ENCODE peak calls at places on chromosomes 13 and 19, in nine cellular contexts. L, K, U, J, M, C, Q, F and O are unnamed samples.
A peak's percentile ranks its signal among the peaks of the same experiment; 100 is the strongest.

GRCh38 chr19:7970716-7971448 is 27.4 kb upstream of the TIMM44 start:
- DNase-seq in C (no peak), L (peak; percentile 14), U (peak; percentile 92), Q (no peak), J (no peak), K (peak; percentile 52), M (no peak), F (no peak), O (peak; percentile 29)

GRCh38 chr19:11780431-11781020 is 13.7 kb downstream of the ZNF441 start:
- DNase-seq in Q (no peak), C (no peak), U (no peak), J (no peak), F (no peak), M (no peak), K (no peak), L (no peak), O (no peak)

GRCh38 chr13:72004975-72005374 is 138.0 kb upstream of the DACH1 start:
- DNase-seq in C (no peak), J (no peak), L (no peak), Q (no peak), F (no peak), M (no peak), U (no peak), K (peak; percentile 11), O (no peak)

GRCh38 chr19:19610376-19611240 is 7.9 kb downstream of the PBX4 start:
- DNase-seq in Q (no peak), J (no peak), F (no peak), M (no peak), L (no peak), C (no peak), U (peak; percentile 17), K (no peak), O (no peak)

GRCh38 chr13:97986841-97987240 is 33.4 kb downstream of the IPO5 start:
- DNase-seq in J (no peak), L (no peak), M (no peak), K (no peak), F (no peak), C (no peak), Q (no peak), U (no peak), O (no peak)

GRCh38 chr13:112450567-112451240 is 74.5 kb downstream of the SPACA7 start:
- DNase-seq in L (no peak), K (no peak), U (peak; percentile 85), F (no peak), Q (no peak), C (no peak), M (no peak), J (no peak), O (no peak)

GRCh38 chr19:40394816-40395210 is 4.8 kb upstream of the HIPK4 start:
- DNase-seq in F (no peak), C (no peak), U (peak; percentile 64), M (no peak), L (no peak), J (no peak), K (no peak), Q (no peak), O (no peak)

GRCh38 chr19:42233638-42234292 is 8.6 kb downstream of the GSK3A start:
- DNase-seq in K (no peak), C (no peak), L (no peak), U (peak; percentile 25), J (no peak), Q (no peak), F (no peak), M (no peak), O (no peak)

GRCh38 chr19:16623066-16623465 is 4.9 kb downstream of the MED26 start:
- DNase-seq in L (no peak), C (no peak), J (no peak), U (peak; percentile 17), Q (no peak), K (no peak), F (no peak), M (no peak), O (no peak)

GRCh38 chr19:52935434-52935833 is 12.2 kb upstream of the ZNF888 start:
- DNase-seq in K (peak; percentile 12), L (no peak), M (no peak), F (no peak), U (peak; percentile 65), Q (no peak), J (no peak), C (no peak), O (no peak)

GRCh38 chr19:54469496-54469934 is 3.6 kb downstream of the CDC42EP5 start:
- DNase-seq in F (no peak), M (no peak), C (no peak), Q (no peak), J (no peak), L (no peak), K (no peak), U (peak; percentile 73), O (peak; percentile 78)

GRCh38 chr19:19447536-19448237 is 42.2 kb downstream of the GATAD2A start:
- DNase-seq in U (no peak), K (no peak), Q (no peak), L (peak; percentile 62), J (no peak), C (no peak), F (no peak), M (no peak), O (no peak)

GRCh38 chr13:51318015-51318414 is 21.5 kb upstream of the SERPINE3 start:
- DNase-seq in F (no peak), J (no peak), Q (no peak), L (no peak), C (no peak), U (peak; percentile 57), K (no peak), M (no peak), O (no peak)

GRCh38 chr13:31538067-31539042 is 201.0 kb upstream of the RXFP2 start:
- DNase-seq in M (no peak), U (no peak), Q (peak; percentile 58), C (no peak), L (no peak), K (peak; percentile 65), J (no peak), F (no peak), O (peak; percentile 25)

GRCh38 chr13:33676700-33677048 is 141.3 kb upstream of the RFC3 start:
- DNase-seq in J (peak; percentile 65), C (no peak), K (peak; percentile 61), L (peak; percentile 2), F (no peak), U (peak; percentile 95), M (no peak), Q (peak; percentile 63), O (peak; percentile 70)

GRCh38 chr13:110944121-110944967 is 29.5 kb upstream of the ANKRD10 start:
- DNase-seq in J (peak; percentile 36), U (peak; percentile 89), K (peak; percentile 52), F (no peak), Q (peak; percentile 74), M (no peak), C (no peak), L (no peak), O (no peak)

GRCh38 chr13:43933378-43933777 is 53.7 kb downstream of the LACC1 start:
- DNase-seq in L (no peak), K (no peak), F (no peak), M (no peak), U (no peak), Q (no peak), J (no peak), C (no peak), O (no peak)

GRCh38 chr19:46065486-46065885 is 24.7 kb upstream of the IGFL4 start:
- DNase-seq in K (peak; percentile 87), U (no peak), Q (no peak), F (no peak), C (no peak), J (no peak), L (no peak), M (no peak), O (no peak)

GRCh38 chr19:28878862-28879566 is 333.9 kb downstream of the UQCRFS1 start:
- DNase-seq in Q (peak; percentile 60), C (peak; percentile 44), F (peak; percentile 31), U (peak; percentile 89), K (peak; percentile 77), L (peak; percentile 38), M (no peak), J (peak; percentile 53), O (peak; percentile 63)

GRCh38 chr13:44713793-44714469 is 137.8 kb upstream of the TSC22D1 start:
- DNase-seq in L (no peak), F (no peak), U (peak; percentile 90), K (peak; percentile 99), C (no peak), M (no peak), Q (peak; percentile 69), J (no peak), O (no peak)

GRCh38 chr13:35926859-35927530 is 204.2 kb downstream of the DCLK1 start:
- DNase-seq in K (peak; percentile 45), L (no peak), U (peak; percentile 9), J (no peak), M (no peak), C (no peak), Q (no peak), F (no peak), O (no peak)

GRCh38 chr13:40490086-40490723 is 176.2 kb downstream of the FOXO1 start:
- DNase-seq in Q (peak; percentile 21), F (no peak), K (no peak), U (no peak), J (no peak), L (peak; percentile 66), M (no peak), C (peak; percentile 49), O (peak; percentile 34)